ENCODE peak calls at places on chromosomes 4 and X, in nine cellular contexts. P, V, N, G, U, B, H, S and T are unnamed samples.
A peak's percentile ranks its signal among the peaks of the same experiment; 100 is the strongest.

GRCh38 chrX:545488-545887 is 85.1 kb upstream of the SHOX start:
- DNase-seq in P (no peak), V (no peak), N (no peak), G (no peak), U (no peak), B (no peak), H (no peak), S (no peak), T (no peak)

GRCh38 chrX:103530540-103530939 is 11.3 kb upstream of the RAB40A start:
- DNase-seq in P (peak; percentile 47), V (no peak), N (no peak), G (no peak), U (no peak), B (no peak), H (no peak), S (peak; percentile 6), T (no peak)

GRCh38 chrX:39894626-39895025 is 203.1 kb downstream of the BCOR start:
- DNase-seq in P (no peak), V (peak; percentile 62), N (no peak), G (peak; percentile 43), U (no peak), B (no peak), H (no peak), S (no peak), T (no peak)

GRCh38 chr4:124334119-124334518 is 378.4 kb downstream of the ANKRD50 start:
- DNase-seq in P (peak; percentile 87), V (peak; percentile 83), N (peak; percentile 39), G (no peak), U (no peak), B (no peak), H (no peak), S (peak; percentile 89), T (peak; percentile 91)

GRCh38 chr4:88134536-88135361 is 23.7 kb downstream of the ABCG2 start:
- DNase-seq in P (no peak), V (no peak), N (no peak), G (peak; percentile 60), U (no peak), B (no peak), H (no peak), S (no peak), T (no peak)

GRCh38 chrX:153381684-153382532 is 19.2 kb downstream of the PNMA6E start:
- DNase-seq in P (peak; percentile 89), V (no peak), N (peak; percentile 6), G (no peak), U (no peak), B (peak; percentile 78), H (no peak), S (peak; percentile 81), T (peak; percentile 95)

GRCh38 chr4:145481164-145481941 is at the start of gene SMAD1:
- DNase-seq in P (peak; percentile 96), V (peak; percentile 81), N (peak; percentile 64), G (peak; percentile 86), U (peak; percentile 89), B (peak; percentile 86), H (no peak), S (peak; percentile 82), T (peak; percentile 94)

GRCh38 chr4:182938213-182938645 is 21.0 kb upstream of the DCTD start:
- DNase-seq in P (peak; percentile 74), V (peak; percentile 75), N (peak; percentile 38), G (peak; percentile 78), U (peak; percentile 77), B (peak; percentile 58), H (peak; percentile 45), S (peak; percentile 56), T (peak; percentile 70)

GRCh38 chrX:100413231-100413630 is 3.2 kb upstream of the PCDH19 start:
- DNase-seq in P (peak; percentile 77), V (peak; percentile 69), N (no peak), G (peak; percentile 33), U (no peak), B (peak; percentile 27), H (no peak), S (peak; percentile 48), T (peak; percentile 73)

GRCh38 chr4:70980196-70980595 is 13.3 kb upstream of the DCK start:
- DNase-seq in P (no peak), V (no peak), N (no peak), G (no peak), U (no peak), B (no peak), H (no peak), S (no peak), T (no peak)

GRCh38 chr4:94564252-94564651 is 112.5 kb downstream of the PDLIM5 start:
- DNase-seq in P (no peak), V (no peak), N (no peak), G (no peak), U (no peak), B (no peak), H (no peak), S (no peak), T (no peak)

GRCh38 chrX:113421432-113421831 is 580.8 kb upstream of the AMOT start:
- DNase-seq in P (peak; percentile 44), V (no peak), N (no peak), G (no peak), U (no peak), B (no peak), H (no peak), S (no peak), T (no peak)

GRCh38 chrX:111779582-111779981 is 96.4 kb upstream of the TRPC5OS start:
- DNase-seq in P (no peak), V (no peak), N (no peak), G (no peak), U (no peak), B (no peak), H (no peak), S (no peak), T (no peak)

GRCh38 chr4:103493450-103494159 is 226.2 kb downstream of the TACR3 start:
- DNase-seq in P (no peak), V (peak; percentile 59), N (no peak), G (no peak), U (no peak), B (no peak), H (no peak), S (no peak), T (no peak)

DNA sequence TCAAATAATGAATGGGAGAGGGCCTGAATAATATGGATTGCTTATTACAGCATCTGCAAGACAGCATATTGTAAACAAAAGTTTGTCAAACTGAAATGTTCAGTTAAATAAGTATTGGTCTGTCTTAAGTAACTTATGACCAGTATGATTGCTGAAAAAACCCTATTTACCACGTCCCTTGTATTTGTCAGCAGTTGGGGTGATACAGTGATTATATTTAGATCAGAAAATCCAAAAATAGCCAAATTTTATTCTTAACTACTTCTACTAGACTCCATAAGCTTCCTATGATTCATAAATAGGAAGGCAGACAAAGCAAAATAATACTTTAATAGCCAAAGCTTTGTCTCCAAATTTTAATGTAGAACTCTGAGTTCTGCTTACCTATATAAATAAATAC is 45.3 kb downstream of the TBCK start:
- DNase-seq in P (peak; percentile 17), V (no peak), N (no peak), G (no peak), U (no peak), B (no peak), H (no peak), S (no peak), T (no peak)
- H3K4me1 ChIP-seq in P (peaks cover 20% of the 10 kb centered on the region), V (no peaks in the 10 kb centered on the region), N (no peaks in the 10 kb centered on the region), G (no peaks in the 10 kb centered on the region), U (no peaks in the 10 kb centered on the region), B (peaks cover 3% of the 10 kb centered on the region), H (no peaks in the 10 kb centered on the region), S (peaks cover 2% of the 10 kb centered on the region), T (no peaks in the 10 kb centered on the region)

DNA sequence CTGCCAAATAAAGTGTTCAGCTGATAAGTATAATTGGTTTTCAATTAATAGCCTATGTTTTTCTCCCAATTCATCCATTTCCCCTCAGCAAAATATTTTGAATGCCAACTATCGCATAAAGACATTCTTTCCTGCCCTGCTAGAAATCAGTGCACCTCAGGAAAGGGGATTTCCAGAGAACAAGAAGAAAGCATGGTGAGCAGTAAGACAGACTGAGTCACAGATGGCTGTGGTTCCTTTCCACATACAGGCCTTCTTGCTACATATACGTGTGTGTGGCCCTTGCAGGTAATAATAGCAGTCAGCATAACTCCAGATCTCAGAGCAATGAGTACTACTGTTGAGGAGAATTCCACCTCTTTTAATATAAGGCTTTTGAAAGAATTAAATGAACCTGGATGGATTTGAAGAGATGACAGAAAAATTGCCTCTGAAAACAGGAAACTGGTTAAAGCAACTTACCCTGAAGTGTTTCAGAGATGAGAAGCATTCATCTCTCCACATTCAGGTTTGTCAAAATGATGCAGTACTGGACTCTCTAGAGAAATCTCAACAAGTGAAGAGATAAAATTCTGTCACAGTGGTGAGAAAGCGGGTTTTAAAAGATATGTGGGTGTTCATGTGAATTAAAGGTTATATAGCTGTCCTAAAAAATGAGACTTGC is 13.6 kb downstream of the GASK1B start:
- DNase-seq in P (peak; percentile 77), V (peak; percentile 12), N (no peak), G (no peak), U (no peak), B (no peak), H (no peak), S (peak; percentile 87), T (peak; percentile 63)
- H3K4me1 ChIP-seq in P (peaks cover 28% of the 10 kb centered on the region), V (peaks cover 15% of the 10 kb centered on the region), N (peaks cover 2% of the 10 kb centered on the region), G (peaks cover 22% of the 10 kb centered on the region), U (peaks cover 12% of the 10 kb centered on the region), B (peaks cover 19% of the 10 kb centered on the region), H (no peaks in the 10 kb centered on the region), S (peaks cover 4% of the 10 kb centered on the region), T (no peaks in the 10 kb centered on the region)

GRCh38 chrX:136629084-136629750 is 18.7 kb upstream of the CD40LG start:
- DNase-seq in P (no peak), V (no peak), N (no peak), G (no peak), U (no peak), B (no peak), H (no peak), S (no peak), T (no peak)
- H3K4me1 ChIP-seq in P (no peaks in the 10 kb centered on the region), V (no peaks in the 10 kb centered on the region), N (no peaks in the 10 kb centered on the region), G (no peaks in the 10 kb centered on the region), U (no peaks in the 10 kb centered on the region), B (no peaks in the 10 kb centered on the region), H (peaks cover 94% of the 10 kb centered on the region), S (no peaks in the 10 kb centered on the region), T (no peaks in the 10 kb centered on the region)

GRCh38 chr4:85783900-85784299 is 308.9 kb downstream of the ARHGAP24 start:
- DNase-seq in P (no peak), V (no peak), N (no peak), G (no peak), U (no peak), B (no peak), H (no peak), S (no peak), T (no peak)

GRCh38 chr4:85784947-85785346 is 310.0 kb downstream of the ARHGAP24 start:
- DNase-seq in P (no peak), V (no peak), N (no peak), G (no peak), U (no peak), B (no peak), H (no peak), S (no peak), T (no peak)

GRCh38 chr4:85790582-85790981 is 315.6 kb downstream of the ARHGAP24 start:
- DNase-seq in P (peak; percentile 84), V (no peak), N (no peak), G (no peak), U (no peak), B (no peak), H (no peak), S (peak; percentile 79), T (no peak)

GRCh38 chr4:85784348-85784747 is 309.4 kb downstream of the ARHGAP24 start:
- DNase-seq in P (no peak), V (no peak), N (no peak), G (no peak), U (no peak), B (no peak), H (no peak), S (no peak), T (peak; percentile 44)

DNA sequence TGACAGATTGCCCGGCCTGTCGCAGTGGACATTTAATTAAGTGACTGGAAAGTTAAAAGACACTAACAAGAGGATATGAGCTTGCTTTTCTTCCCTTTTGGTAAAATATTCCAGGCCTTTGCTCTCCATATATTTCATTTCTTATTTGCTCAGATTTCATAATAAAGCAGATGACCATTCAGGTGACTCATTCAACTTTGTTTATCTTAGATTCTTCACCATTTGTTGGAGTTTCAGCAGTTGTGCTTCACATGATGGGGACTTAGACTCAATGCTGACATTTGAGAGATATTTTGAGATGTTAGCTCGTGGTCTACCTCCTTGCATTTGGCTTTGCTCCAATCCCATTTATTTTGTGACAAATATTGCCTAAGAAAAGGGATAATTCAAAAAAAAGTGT is 312.2 kb downstream of the ARHGAP24 start:
- DNase-seq in P (peak; percentile 88), V (peak; percentile 86), N (no peak), G (no peak), U (no peak), B (no peak), H (no peak), S (peak; percentile 93), T (no peak)
- H3K4me1 ChIP-seq in P (peaks cover 82% of the 10 kb centered on the region), V (peaks cover 48% of the 10 kb centered on the region), N (no peaks in the 10 kb centered on the region), G (peaks cover under 1% of the 10 kb centered on the region), U (no peaks in the 10 kb centered on the region), B (peaks cover 11% of the 10 kb centered on the region), H (no peaks in the 10 kb centered on the region), S (peaks cover 21% of the 10 kb centered on the region), T (no peaks in the 10 kb centered on the region)